ENCODE peak calls at places on chromosomes 11 and 22, in five cellular contexts. J is heart left ventricle, N is AG04450, M is transverse colon, V is astrocyte. X is an unnamed sample.
A peak's percentile ranks its signal among the peaks of the same experiment; 100 is the strongest.

GRCh38 chr11:3896644-3897043 is 41.2 kb downstream of the STIM1 start:
- DNase-seq in V (no peak), M (no peak), N (no peak), J (no peak), X (no peak)

GRCh38 chr11:12765428-12765827 is 91.2 kb downstream of the TEAD1 start:
- DNase-seq in V (no peak), N (peak; percentile 29), J (peak; percentile 67), M (no peak), X (peak; percentile 36)

GRCh38 chr22:29306830-29307657 is 594 bp downstream of the GAS2L1 start:
- DNase-seq in J (peak; percentile 92), N (no peak), V (no peak), M (peak; percentile 85), X (peak; percentile 81)

GRCh38 chr11:61107888-61108287 is 5.6 kb downstream of the CD5 start:
- DNase-seq in N (no peak), M (no peak), V (no peak), J (no peak), X (no peak)

GRCh38 chr11:35303596-35304392 is 115.6 kb downstream of the SLC1A2 start:
- DNase-seq in N (no peak), J (no peak), V (peak; percentile 46), M (peak; percentile 50), X (peak; percentile 91)

GRCh38 chr11:1838426-1839131 is at the start of gene TNNI2:
- DNase-seq in M (no peak), N (no peak), V (no peak), J (peak; percentile 67), X (no peak)

GRCh38 chr22:46408568-46409506 is 73.3 kb downstream of the TRMU start:
- DNase-seq in N (no peak), M (no peak), V (no peak), J (peak; percentile 50), X (no peak)

GRCh38 chr11:81000334-81001100 is 1559.7 kb upstream of the TENM4 start:
- DNase-seq in M (no peak), J (no peak), V (no peak), N (no peak), X (no peak)

GRCh38 chr11:95547186-95547585 is 242.4 kb downstream of the FAM76B start:
- DNase-seq in M (no peak), V (no peak), N (no peak), J (no peak), X (no peak)

GRCh38 chr22:43203471-43203981 is 16.6 kb upstream of the TTLL12 start:
- DNase-seq in N (no peak), J (peak; percentile 47), V (no peak), M (no peak), X (no peak)

GRCh38 chr11:15526032-15526431 is 411.3 kb downstream of the INSC start:
- DNase-seq in V (no peak), M (no peak), N (no peak), J (no peak), X (no peak)

GRCh38 chr11:129815596-129816461 is at the start of gene TMEM45B:
- DNase-seq in M (peak; percentile 82), V (no peak), N (no peak), J (no peak), X (no peak)

GRCh38 chr22:23216331-23217170 is 36.2 kb downstream of the BCR start:
- DNase-seq in V (no peak), M (no peak), J (no peak), N (no peak), X (no peak)

DNA sequence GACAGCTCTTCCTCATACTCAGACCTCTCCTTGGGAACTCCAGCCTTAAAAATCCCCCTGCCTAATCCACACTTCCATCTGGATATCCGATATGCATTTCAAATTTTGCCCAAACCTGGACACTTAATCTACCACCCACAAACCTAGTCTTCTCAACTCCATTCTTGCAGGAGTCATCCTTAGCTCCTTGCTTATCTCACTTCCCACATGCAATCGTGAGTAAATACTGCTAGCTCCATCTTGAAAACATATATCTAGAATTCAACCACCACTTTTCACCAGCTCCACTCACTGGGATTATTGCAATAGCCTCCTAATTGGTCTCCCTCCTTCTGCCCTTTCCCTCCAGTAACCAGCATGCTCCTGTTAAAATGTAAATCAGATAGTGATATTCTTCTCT is 2.6 kb upstream of the MYOD1 start:
- DNase-seq in M (no peak), V (no peak), N (no peak), J (no peak), X (no peak)
- H3K27me3 ChIP-seq in M (peaks cover 96% of the 10 kb centered on the region), V (peaks cover 63% of the 10 kb centered on the region), N (peaks cover 55% of the 10 kb centered on the region), J (peaks cover 58% of the 10 kb centered on the region), X (no peaks in the 10 kb centered on the region)

DNA sequence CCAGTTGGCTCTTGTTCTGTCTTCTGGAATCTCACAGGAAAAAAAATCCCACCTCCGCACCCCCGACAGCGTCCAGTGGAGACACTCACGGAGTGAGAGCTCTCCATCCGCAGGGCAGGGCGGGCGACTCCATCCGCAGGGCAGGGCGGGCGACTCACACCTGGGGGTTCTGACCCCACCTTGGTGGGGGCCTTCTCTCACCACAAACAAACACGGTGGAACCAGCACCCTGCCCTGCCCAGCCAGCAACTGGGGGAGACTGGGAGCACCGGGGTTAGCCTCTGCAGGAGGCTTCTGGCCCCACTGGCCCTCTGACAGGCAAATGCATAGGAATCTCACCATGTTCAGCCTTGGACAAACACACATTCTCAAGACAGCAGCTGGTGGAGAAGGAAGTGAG is 98.1 kb upstream of the B3GAT1 start:
- DNase-seq in M (no peak), V (no peak), N (no peak), J (no peak), X (no peak)
- H3K4me3 ChIP-seq in M (no peak overlapping the region), V (no peak overlapping the region), N (no peak overlapping the region), J (no peak overlapping the region), X (no peak overlapping the region)

GRCh38 chr11:72595292-72595684 is 78.9 kb downstream of the PDE2A start:
- DNase-seq in J (no peak), V (no peak), M (no peak), N (no peak), X (no peak)

GRCh38 chr11:72591023-72591422 is 83.2 kb downstream of the PDE2A start:
- DNase-seq in M (no peak), V (no peak), N (no peak), J (no peak), X (no peak)

GRCh38 chr11:72594493-72595291 is 79.5 kb downstream of the PDE2A start:
- DNase-seq in V (no peak), J (no peak), N (no peak), M (no peak), X (no peak)

GRCh38 chr11:72591785-72592490 is 82.3 kb downstream of the PDE2A start:
- DNase-seq in N (no peak), M (no peak), J (no peak), V (no peak), X (no peak)

DNA sequence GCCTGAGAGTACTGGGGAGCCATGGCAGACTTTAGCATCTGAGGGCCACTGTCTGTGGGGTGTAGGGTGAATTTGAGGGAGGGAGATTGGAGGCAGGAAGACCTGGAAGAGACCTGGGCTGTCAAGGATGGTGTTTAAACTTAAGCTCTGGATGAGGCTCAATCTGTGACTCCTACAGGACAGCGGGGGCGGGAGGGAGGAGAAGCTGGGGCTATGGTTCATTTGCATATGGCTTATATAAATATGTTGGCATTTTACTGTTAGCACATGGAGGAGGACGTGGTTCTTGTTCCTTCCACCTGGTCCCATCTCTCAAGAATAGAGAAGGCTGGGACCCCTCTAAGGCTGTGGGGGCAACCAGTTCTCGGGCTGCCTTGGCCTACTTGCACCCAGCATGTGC is 81.5 kb downstream of the PDE2A start:
- DNase-seq in J (no peak), V (no peak), N (no peak), M (no peak), X (no peak)
- H3K27me3 ChIP-seq in J (peaks cover 37% of the 10 kb centered on the region), V (peaks cover 70% of the 10 kb centered on the region), N (peaks cover 86% of the 10 kb centered on the region), M (peaks cover 38% of the 10 kb centered on the region), X (peaks cover 25% of the 10 kb centered on the region)

GRCh38 chr22:38338772-38339379 is 21.6 kb upstream of the CSNK1E start:
- DNase-seq in J (peak; percentile 4), V (no peak), N (no peak), M (peak; percentile 1), X (no peak)

GRCh38 chr22:38335077-38335476 is 17.8 kb upstream of the CSNK1E start:
- DNase-seq in V (no peak), N (no peak), M (no peak), J (no peak), X (no peak)

DNA sequence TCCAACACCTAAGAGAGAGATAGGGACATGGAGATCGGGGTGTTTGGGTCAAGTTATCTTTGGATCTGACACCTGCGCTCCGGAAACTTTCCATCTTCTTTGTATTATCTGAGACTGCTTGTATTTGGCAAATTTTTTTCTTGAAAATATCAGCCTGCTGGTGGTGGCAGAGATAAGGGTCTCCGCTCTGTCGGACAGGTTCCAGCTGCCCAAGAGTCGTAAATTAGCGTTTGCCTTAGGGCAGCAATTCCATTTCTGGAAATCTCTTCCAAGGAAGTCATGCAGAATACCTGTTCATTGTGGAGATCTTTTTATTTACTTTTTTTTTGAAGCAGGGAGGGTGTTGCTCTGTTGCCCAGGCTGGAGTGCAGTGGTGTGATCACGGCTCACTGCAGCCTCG is 19.5 kb upstream of the CSNK1E start:
- DNase-seq in J (no peak), M (no peak), V (no peak), N (no peak), X (no peak)
- H3K4me3 ChIP-seq in J (no peak overlapping the region), M (no peak overlapping the region), V (peak overlapping the region; percentile 54), N (peak overlapping the region; percentile 58), X (no peak overlapping the region)

GRCh38 chr22:39581303-39581702 is 10.8 kb downstream of the CACNA1I start:
- DNase-seq in N (no peak), V (no peak), J (no peak), M (no peak), X (no peak)
- H3K27me3 ChIP-seq in N (peaks cover 32% of the 10 kb centered on the region), V (peaks cover 15% of the 10 kb centered on the region), J (peaks cover 6% of the 10 kb centered on the region), M (peaks cover 3% of the 10 kb centered on the region), X (no peaks in the 10 kb centered on the region)

GRCh38 chr11:128415539-128415938 is 171.8 kb downstream of the ETS1 start:
- DNase-seq in M (no peak), J (no peak), V (peak; percentile 69), N (no peak), X (no peak)
- H3K4me3 ChIP-seq in M (no peak overlapping the region), J (no peak overlapping the region), V (no peak overlapping the region), N (no peak overlapping the region), X (no peak overlapping the region)

GRCh38 chr11:44339530-44339883 is 29.6 kb upstream of the ALX4 start:
- DNase-seq in V (no peak), J (no peak), M (no peak), N (no peak), X (no peak)

GRCh38 chr11:44340656-44341055 is 30.7 kb upstream of the ALX4 start:
- DNase-seq in N (no peak), V (no peak), M (no peak), J (no peak), X (no peak)

GRCh38 chr11:44338031-44338430 is 28.1 kb upstream of the ALX4 start:
- DNase-seq in J (no peak), V (no peak), N (no peak), M (no peak), X (no peak)

GRCh38 chr11:44335052-44335894 is 25.3 kb upstream of the ALX4 start:
- DNase-seq in N (no peak), J (no peak), M (no peak), V (no peak), X (no peak)

GRCh38 chr11:44338721-44339529 is 29.0 kb upstream of the ALX4 start:
- DNase-seq in J (no peak), N (no peak), V (no peak), M (no peak), X (no peak)
- H3K27me3 ChIP-seq in J (peaks cover 41% of the 10 kb centered on the region), N (peaks cover 70% of the 10 kb centered on the region), V (peaks cover 60% of the 10 kb centered on the region), M (peaks cover 66% of the 10 kb centered on the region), X (peaks cover 43% of the 10 kb centered on the region)

DNA sequence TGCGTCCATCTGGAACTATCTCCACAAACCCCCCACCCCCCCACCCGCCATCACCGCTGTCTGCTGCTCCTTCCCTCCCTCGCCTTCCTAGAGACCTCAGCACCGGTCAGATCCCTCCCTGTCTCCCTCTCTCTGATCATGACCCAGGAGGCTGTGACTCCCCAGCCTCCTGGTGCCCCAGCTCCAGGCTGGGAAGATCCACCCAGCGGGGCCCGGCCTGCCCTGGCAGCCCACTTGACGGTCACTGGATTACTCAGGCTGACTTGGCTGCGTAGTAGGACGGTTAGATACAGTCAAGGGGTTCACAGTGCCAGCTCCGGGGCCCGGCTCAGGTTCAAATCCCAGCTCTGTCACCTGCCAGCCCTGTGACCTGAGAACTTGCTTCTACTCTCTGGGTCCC is 59.3 kb downstream of the ANO1 start:
- DNase-seq in J (no peak), V (no peak), M (no peak), N (no peak), X (no peak)
- H3K4me3 ChIP-seq in J (no peak overlapping the region), V (no peak overlapping the region), M (no peak overlapping the region), N (no peak overlapping the region), X (no peak overlapping the region)